ENCODE peak calls at places on chromosomes 13 and 19, in seven cellular contexts. N, Y, J, V, S, G and W are unnamed samples.

GRCh38 chr19:30931307-30931706 is 417.9 kb downstream of the TSHZ3 start:
- DNase-seq in N (no peak), Y (no peak), J (no peak), V (no peak), S (no peak), G (no peak), W (no peak)

GRCh38 chr13:76383671-76384461 is 502.3 kb downstream of the KCTD12 start:
- DNase-seq in N (peak; percentile 12), Y (no peak), J (no peak), V (no peak), S (no peak), G (no peak), W (peak; percentile 24)

GRCh38 chr19:4991538-4991937 is 22.6 kb downstream of the KDM4B start:
- DNase-seq in N (no peak), Y (no peak), J (no peak), V (no peak), S (no peak), G (no peak), W (no peak)

GRCh38 chr13:101917833-101918755 is 465.6 kb downstream of the ITGBL1 start:
- DNase-seq in N (no peak), Y (no peak), J (no peak), V (no peak), S (no peak), G (no peak), W (no peak)

GRCh38 chr19:5083547-5083965 is 114.6 kb downstream of the KDM4B start:
- DNase-seq in N (no peak), Y (no peak), J (no peak), V (no peak), S (peak; percentile 69), G (peak; percentile 50), W (peak; percentile 57)

GRCh38 chr19:10568444-10568825 is 344 bp downstream of the CDKN2D start:
- DNase-seq in N (no peak), Y (no peak), J (peak; percentile 50), V (no peak), S (peak; percentile 37), G (no peak), W (no peak)

GRCh38 chr13:102701331-102701730 is 6.5 kb upstream of the METTL21C start:
- DNase-seq in N (no peak), Y (no peak), J (no peak), V (no peak), S (no peak), G (no peak), W (no peak)

GRCh38 chr19:10780368-10780767 is 55.6 kb downstream of the TMED1 start:
- DNase-seq in N (no peak), Y (peak; percentile 60), J (no peak), V (no peak), S (peak; percentile 75), G (no peak), W (no peak)

GRCh38 chr19:2014731-2015610 is 543 bp downstream of the BTBD2 start:
- DNase-seq in N (no peak), Y (no peak), J (no peak), V (peak; percentile 86), S (no peak), G (no peak), W (no peak)

GRCh38 chr19:4589579-4590410 is 30.3 kb upstream of the SEMA6B start:
- DNase-seq in N (no peak), Y (no peak), J (no peak), V (no peak), S (no peak), G (no peak), W (no peak)

GRCh38 chr13:51158923-51159322 is 47.8 kb upstream of the C13orf42 start:
- DNase-seq in N (no peak), Y (no peak), J (no peak), V (no peak), S (no peak), G (no peak), W (peak; percentile 34)

GRCh38 chr19:38079926-38080380 is 144.1 kb downstream of the DPF1 start:
- DNase-seq in N (peak; percentile 70), Y (no peak), J (peak; percentile 29), V (no peak), S (no peak), G (no peak), W (peak; percentile 16)

GRCh38 chr19:22607653-22608430 is 26.3 kb upstream of the ZNF492 start:
- DNase-seq in N (no peak), Y (no peak), J (no peak), V (no peak), S (peak; percentile 8), G (no peak), W (no peak)

GRCh38 chr13:40143559-40143958 is 488.1 kb downstream of the COG6 start:
- DNase-seq in N (no peak), Y (no peak), J (no peak), V (no peak), S (no peak), G (no peak), W (no peak)

GRCh38 chr13:27927444-27928352 is 7.9 kb downstream of the PDX1 start:
- DNase-seq in N (no peak), Y (no peak), J (no peak), V (no peak), S (no peak), G (no peak), W (no peak)

GRCh38 chr19:49655570-49656455 is 9.8 kb downstream of the IRF3 start:
- DNase-seq in N (no peak), Y (no peak), J (no peak), V (no peak), S (no peak), G (no peak), W (no peak)

GRCh38 chr13:57264965-57265364 is 98.0 kb downstream of the PRR20E start:
- DNase-seq in N (no peak), Y (no peak), J (no peak), V (no peak), S (no peak), G (no peak), W (no peak)

GRCh38 chr19:32580353-32580900 is 563 bp upstream of the PDCD5 start:
- DNase-seq in N (no peak), Y (no peak), J (no peak), V (no peak), S (no peak), G (no peak), W (no peak)

GRCh38 chr13:32894589-32895001 is 121.6 kb upstream of the KL start:
- DNase-seq in N (no peak), Y (no peak), J (no peak), V (no peak), S (no peak), G (no peak), W (no peak)

DNA sequence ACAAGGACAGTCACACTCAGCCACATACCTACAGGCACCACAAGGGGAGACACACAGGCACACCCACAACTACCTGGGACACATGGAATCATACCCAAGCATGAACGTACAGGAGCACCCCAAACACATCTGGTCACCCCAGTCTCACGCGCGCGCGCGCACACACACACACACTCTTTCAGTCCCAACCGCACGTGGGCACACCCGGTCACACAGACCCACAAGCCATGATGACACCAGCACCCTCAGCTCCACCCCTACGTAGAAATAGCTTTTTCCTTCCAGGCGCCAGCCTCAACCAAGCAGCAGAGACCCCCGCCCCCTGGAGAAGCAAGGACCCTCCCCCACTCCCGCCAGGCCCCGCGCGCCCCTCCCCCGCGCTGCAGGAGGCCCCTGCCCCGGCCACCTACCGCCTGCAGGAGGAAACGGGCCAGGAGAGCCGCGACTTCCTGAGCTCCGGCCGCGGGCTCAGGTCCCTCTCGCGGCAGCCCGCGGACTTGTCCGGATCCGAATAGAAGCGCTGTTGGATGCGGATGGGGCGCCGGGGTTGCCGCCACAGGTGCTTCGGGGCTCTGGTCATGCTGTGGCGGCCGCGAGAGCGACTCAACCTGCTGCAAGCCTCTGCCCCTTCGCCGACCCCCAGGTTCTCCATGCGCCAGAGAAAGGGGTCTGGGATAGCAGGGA is 6.4 kb upstream of the PDE4C start:
- DNase-seq in N (no peak), Y (no peak), J (no peak), V (no peak), S (no peak), G (no peak), W (no peak)
- H3K4me3 ChIP-seq in N (no peak overlapping the region), Y (no peak overlapping the region), J (no peak overlapping the region), V (no peak overlapping the region), S (no peak overlapping the region), G (no peak overlapping the region), W (no peak overlapping the region)

GRCh38 chr19:46162731-46163130 is 14.7 kb downstream of the IGFL2 start:
- DNase-seq in N (no peak), Y (no peak), J (no peak), V (no peak), S (no peak), G (no peak), W (no peak)
- TF ChIP-seq CTCF in N (no peak), Y (no peak), J (no peak), V (no peak), S (no peak), G (no peak), W (no peak)

GRCh38 chr19:939922-940321 is 14.1 kb downstream of the ARID3A start:
- DNase-seq in N (no peak), Y (no peak), J (no peak), V (no peak), S (no peak), G (no peak), W (no peak)

GRCh38 chr19:939439-939838 is 13.6 kb downstream of the ARID3A start:
- DNase-seq in N (no peak), Y (no peak), J (no peak), V (no peak), S (no peak), G (no peak), W (no peak)

GRCh38 chr19:941292-942132 is 15.7 kb downstream of the ARID3A start:
- DNase-seq in N (no peak), Y (no peak), J (no peak), V (no peak), S (no peak), G (no peak), W (no peak)

GRCh38 chr19:942133-942645 is 16.4 kb downstream of the ARID3A start:
- DNase-seq in N (no peak), Y (no peak), J (no peak), V (no peak), S (no peak), G (no peak), W (no peak)

GRCh38 chr19:940591-941291 is 14.9 kb downstream of the ARID3A start:
- DNase-seq in N (no peak), Y (peak; percentile 63), J (peak; percentile 92), V (peak; percentile 92), S (peak; percentile 80), G (peak; percentile 83), W (no peak)
- H3K4me3 ChIP-seq in N (no peak overlapping the region), Y (peak overlapping the region; percentile 48), J (peak overlapping the region; percentile 38), V (peak overlapping the region; percentile 14), S (peak overlapping the region; percentile 45), G (peak overlapping the region; percentile 58), W (no peak overlapping the region)

DNA sequence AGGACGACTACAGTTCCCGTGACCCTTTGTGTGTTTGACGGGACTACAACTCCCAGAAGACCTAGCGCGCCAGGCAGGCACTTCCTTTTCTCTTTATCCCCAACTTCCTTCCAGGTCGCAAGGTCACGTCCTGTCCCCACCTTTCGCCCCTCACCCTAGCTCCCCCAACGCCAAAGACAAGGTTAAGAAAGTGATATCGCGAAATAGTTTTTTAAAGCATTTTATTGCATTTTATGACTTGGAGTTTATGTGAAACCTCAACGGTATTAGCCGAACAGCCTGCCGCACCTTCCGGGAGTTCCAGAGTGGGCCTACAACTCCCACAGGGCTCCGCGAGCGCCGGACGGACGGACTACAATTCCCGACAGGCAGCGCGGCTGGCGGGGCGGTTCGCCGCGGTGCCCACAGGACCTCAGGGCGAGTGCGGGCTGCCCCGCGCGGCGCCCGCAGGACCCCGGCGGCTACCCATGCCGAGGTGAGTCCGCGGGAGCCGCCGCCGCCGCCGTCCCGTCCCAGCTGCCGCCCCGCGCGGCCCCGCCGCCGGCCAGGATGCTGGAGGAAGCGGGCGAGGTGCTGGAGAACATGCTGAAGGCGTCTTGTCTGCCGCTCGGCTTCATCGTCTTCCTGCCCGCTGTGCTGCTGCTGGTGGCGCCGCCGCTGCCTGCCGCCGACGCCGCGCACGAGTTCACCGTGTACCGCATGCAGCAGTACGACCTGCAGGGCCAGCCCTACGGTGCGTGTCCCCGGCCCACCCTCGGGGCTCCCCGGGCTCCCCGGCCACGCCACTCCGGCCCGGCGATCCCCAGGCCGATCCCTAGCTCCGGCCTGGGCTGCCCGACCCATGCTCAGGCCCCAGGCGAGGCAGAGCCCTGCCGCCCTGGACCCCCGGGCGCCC is at the start of gene NCLN:
- DNase-seq in N (peak; percentile 53), Y (peak; percentile 78), J (peak; percentile 96), V (peak; percentile 99), S (peak; percentile 94), G (peak; percentile 97), W (peak; percentile 80)
- TF ChIP-seq CTCF in N (no peak), Y (no peak), J (no peak), V (no peak), S (no peak), G (no peak), W (no peak)